ENCODE peak calls at places on chromosomes 1 and 21, in five cellular contexts. Q is HepG2, H is K562, T is H1, P is GM12878. F is an unnamed sample.

GRCh38 chr1:63891211-63891610 is 117.4 kb downstream of the ROR1 start:
- DNase-seq in Q (no peak), H (no peak), T (no peak), P (peak), F (no peak)

GRCh38 chr1:85200367-85200869 is 398 bp downstream of the SYDE2 start:
- DNase-seq in Q (peak), H (peak), T (peak), P (no peak), F (no peak)

GRCh38 chr1:94980049-94980908 is 53.4 kb upstream of the CNN3 start:
- DNase-seq in Q (no peak), H (no peak), T (no peak), P (no peak), F (no peak)

GRCh38 chr1:243658596-243659105 is 191.4 kb downstream of the AKT3 start:
- DNase-seq in Q (no peak), H (no peak), T (no peak), P (no peak), F (no peak)

GRCh38 chr1:243693764-243694163 is 156.3 kb downstream of the AKT3 start:
- DNase-seq in Q (no peak), H (no peak), T (no peak), P (no peak), F (no peak)

GRCh38 chr1:214354440-214355148 is 73.6 kb downstream of the SMYD2 start:
- DNase-seq in Q (no peak), H (no peak), T (no peak), P (no peak), F (no peak)

GRCh38 chr1:152613511-152613910 is at the start of gene LCE3B:
- DNase-seq in Q (no peak), H (no peak), T (no peak), P (no peak), F (no peak)

GRCh38 chr1:117370071-117370470 is 2.8 kb downstream of the MAN1A2 start:
- DNase-seq in Q (no peak), H (peak), T (no peak), P (no peak), F (no peak)

GRCh38 chr1:60132985-60133673 is 59.6 kb upstream of the C1orf87 start:
- DNase-seq in Q (no peak), H (no peak), T (no peak), P (no peak), F (no peak)

GRCh38 chr1:186082235-186082937 is 292.7 kb downstream of the TPR start:
- DNase-seq in Q (peak), H (peak), T (no peak), P (peak), F (peak)

GRCh38 chr1:19728413-19729145 is 63.9 kb downstream of the HTR6 start:
- DNase-seq in Q (no peak), H (no peak), T (no peak), P (no peak), F (no peak)

GRCh38 chr1:194341587-194341986 is 1155.2 kb upstream of the B3GALT2 start:
- DNase-seq in Q (no peak), H (no peak), T (no peak), P (no peak), F (no peak)

DNA sequence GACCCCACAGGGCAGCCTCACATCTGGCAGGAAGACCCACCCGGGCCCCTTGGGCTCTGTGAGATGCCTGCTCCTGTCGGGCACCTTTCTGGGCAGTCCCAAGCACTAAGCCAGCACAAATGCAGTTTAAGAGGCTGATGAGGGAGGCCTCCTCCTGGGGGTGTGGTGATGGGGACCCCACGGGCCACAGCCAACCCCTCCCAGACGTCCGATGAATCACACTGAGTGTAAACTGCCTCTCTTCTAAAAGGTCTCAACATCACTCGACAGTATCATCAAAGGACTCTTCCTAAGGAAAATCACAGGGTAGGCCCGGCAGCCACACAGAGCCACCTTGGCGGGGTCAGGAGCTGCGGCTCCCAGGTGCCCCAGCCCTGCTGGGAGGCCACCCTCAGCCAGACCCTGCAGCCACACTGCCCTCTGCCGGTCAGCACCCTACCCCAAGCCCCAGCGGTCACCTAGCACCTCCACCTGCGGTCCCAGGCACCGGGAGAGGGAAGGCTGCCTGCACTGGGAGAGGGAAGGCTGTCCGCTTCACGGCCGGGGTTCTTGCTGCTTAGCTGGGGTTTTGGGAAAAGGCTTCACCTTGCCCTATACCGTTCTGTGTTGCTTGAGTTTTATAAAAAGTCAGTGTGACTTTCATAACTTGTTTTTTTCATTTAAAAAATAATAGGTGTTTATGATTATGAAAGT is 3.8 kb upstream of the PRKCZ start:
- DNase-seq in Q (peak), H (peak), T (peak), P (no peak), F (peak)
- H3K9ac ChIP-seq in Q (peak), H (no peak), T (no peak), P (no peak), F (no peak)

GRCh38 chr1:7703321-7704213 is 67.5 kb upstream of the VAMP3 start:
- DNase-seq in Q (no peak), H (peak), T (peak), P (no peak), F (no peak)

GRCh38 chr1:7705908-7706216 is 65.2 kb upstream of the VAMP3 start:
- DNase-seq in Q (no peak), H (no peak), T (no peak), P (no peak), F (no peak)

GRCh38 chr1:7707527-7707926 is 63.6 kb upstream of the VAMP3 start:
- DNase-seq in Q (no peak), H (no peak), T (no peak), P (no peak), F (no peak)

GRCh38 chr1:7704214-7705047 is 66.7 kb upstream of the VAMP3 start:
- DNase-seq in Q (peak), H (peak), T (peak), P (no peak), F (peak)

DNA sequence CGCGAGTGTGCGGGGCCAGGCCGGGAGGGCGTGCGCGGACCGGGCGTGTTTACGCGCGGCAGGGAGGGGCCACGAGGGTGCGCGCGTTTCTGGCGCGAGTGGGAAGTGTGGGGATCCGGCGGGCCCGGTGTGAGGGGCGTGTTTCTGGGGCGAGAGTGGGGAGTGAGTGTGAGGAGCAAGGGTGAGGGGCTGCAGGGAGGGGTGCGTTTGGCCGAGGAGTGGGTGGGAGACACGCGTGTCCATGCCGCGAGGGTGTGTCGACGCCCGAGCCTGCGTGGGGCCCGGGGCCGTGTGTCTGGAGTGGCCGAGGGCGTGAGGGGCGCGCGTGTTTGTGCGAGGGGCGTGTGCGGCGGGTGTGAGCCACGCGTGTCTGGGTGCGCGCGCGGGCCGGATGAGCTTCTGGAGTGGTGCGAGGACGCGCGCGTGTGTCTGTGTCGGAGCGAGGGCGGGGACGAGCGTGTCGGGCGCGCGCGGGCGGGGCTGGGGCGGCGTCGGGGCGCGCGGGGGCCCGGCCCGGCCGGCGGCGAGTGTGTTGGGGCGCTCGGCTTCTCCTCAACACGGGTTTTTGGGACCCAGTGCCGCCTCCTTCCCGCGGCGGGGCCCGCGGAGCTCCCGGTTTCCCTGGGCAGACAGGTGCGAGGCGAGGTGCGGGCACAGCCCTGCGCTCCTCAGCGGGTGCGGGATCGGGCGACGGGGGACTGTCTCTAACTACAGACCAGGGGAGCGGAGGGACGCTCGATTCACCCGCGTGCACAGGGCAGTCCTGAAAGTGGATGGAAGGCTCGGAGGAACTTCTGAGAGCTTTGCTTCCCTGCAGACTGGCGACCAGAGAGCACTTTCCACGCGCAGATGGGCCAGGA is 65.8 kb upstream of the VAMP3 start:
- DNase-seq in Q (no peak), H (no peak), T (peak), P (no peak), F (no peak)
- TF ChIP-seq ATF3 in Q (no peak), H (no peak), T (no peak), P (no peak), F (no peak)

DNA sequence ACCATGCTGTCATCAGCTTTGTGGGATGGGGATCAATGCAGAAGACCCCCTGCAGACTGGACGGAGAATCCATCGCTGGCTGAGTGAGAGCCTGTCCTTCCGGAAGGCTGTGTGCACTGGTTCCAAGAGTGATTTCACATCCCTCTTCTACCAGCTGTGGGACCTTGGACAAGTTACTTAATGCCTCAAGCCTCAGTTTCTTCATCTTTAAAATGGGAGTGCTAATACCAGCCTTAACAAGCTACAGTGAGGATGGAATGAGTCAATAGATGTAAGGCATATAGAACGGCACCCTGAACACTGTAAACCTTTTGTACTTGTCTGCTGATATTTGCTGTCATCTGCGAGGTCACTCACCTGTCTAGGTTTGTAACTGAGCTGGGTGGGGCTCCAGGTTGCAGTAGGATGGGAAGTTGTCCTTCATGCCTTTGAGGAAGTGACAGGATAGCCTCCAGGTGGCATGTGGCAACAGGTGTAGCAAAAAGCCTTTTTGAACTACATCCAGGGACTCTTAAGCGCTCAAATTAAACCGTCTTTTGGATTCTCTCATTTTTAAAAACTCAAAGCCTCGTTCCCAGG is 27.5 kb downstream of the TMEM51 start:
- DNase-seq in Q (no peak), H (no peak), T (no peak), P (no peak), F (no peak)
- TF ChIP-seq JUND in Q (no peak), H (no peak), T (no peak), P (no peak), F (no peak)

GRCh38 chr1:164753521-164754077 is 194.6 kb downstream of the PBX1 start:
- DNase-seq in Q (no peak), H (no peak), T (no peak), P (no peak), F (no peak)
- H3K9ac ChIP-seq in Q (no peak), H (peak), T (no peak), P (no peak), F (no peak)

DNA sequence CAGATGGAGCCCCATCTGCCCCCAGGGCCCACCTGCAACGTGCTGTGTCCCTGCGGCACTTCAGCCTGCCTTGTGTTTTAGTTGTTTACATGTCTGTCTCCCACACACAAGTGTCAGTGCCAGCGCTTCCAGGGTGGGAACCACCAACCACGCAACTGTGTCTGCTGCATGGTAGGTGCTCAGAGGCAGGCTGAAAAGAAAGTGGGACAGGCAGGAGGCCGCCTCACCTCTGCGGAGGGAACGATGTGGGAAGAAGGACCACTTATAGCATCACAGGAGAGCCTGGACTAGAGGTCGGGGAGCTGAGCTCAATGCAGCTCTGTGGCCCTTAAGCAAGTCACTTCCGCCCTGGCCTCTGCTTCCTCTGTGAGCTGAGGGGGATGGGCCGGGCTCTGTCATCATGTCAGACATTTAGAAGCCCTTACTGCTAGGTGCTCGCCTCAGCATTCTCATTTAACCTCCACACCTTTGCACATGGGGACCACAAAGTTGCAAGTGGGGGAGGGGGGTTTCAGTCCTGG is 17.8 kb downstream of the SLC9A1 start:
- DNase-seq in Q (no peak), H (peak), T (no peak), P (no peak), F (no peak)
- TF ChIP-seq ATF3 in Q (no peak), H (no peak), T (no peak), P (no peak), F (no peak)

DNA sequence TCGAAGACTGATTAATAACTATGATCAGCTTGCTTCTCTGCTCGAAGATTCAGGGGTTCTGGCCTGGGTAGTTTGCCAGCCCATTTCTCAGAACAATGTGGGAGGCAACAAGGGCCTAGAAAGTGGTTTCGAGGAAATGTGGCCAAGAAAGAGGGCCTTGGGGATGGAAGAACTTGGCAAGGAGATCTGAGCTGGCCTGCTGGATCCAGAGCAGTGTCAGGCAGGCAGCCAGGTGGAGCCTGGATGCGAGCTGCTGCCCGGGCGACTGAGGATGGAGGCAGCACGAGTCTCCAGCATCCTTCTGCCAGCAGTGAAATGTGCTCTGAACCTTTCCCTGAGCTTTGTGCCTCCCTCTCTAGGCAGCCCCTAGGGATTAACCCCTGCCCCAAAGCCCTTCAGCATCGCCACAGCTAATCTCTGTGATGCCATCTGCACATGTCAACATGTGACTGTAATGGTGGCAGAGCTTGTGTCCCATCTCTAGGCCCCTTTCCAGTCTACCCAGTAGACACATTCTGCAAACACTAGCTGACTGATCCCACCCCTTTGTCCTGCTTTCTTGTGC is 61.0 kb upstream of the NEK2 start:
- DNase-seq in Q (no peak), H (no peak), T (no peak), P (no peak), F (no peak)
- TF ChIP-seq JUND in Q (no peak), H (no peak), T (no peak), P (no peak), F (no peak)

GRCh38 chr21:46109251-46110221 is 11.6 kb downstream of the COL6A2 start:
- DNase-seq in Q (no peak), H (no peak), T (no peak), P (no peak), F (no peak)
- H3K9ac ChIP-seq in Q (no peak), H (no peak), T (no peak), P (no peak), F (no peak)

DNA sequence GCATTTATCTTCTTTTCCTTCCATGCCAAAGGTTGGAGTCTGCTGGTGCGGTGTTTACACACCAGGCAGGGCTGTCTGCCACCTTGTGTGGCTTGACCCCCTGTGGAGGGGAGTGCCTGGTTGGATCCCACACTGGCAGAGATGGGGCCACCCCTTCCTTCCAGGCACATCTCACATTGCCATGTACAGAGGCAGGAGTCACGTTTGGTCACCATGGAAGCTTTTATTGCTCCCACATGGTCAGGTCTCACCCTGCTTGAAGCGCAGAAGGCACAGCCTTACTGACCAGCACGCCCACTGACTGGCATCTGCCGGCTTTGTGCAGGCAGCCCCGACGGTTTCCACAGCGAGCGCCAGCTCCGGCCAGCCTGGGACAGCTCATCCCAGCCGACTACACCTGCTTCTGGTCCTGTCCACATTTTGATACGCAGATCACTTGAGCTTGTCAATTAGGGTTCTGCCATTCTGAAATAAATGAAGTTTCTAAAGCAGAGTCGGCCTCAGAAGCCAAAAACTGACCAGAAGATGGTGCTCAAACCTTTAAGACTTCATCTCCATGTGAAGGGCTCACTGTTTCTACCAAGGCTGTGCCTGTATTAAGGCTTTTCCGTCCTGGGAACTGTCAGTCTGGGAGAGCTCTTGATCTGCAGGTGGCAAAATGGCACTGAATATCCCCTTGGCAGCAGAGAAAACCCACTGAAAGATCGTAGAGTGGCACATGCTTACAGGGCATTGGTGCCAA is 35.6 kb upstream of the EPHA8 start:
- DNase-seq in Q (no peak), H (no peak), T (no peak), P (no peak), F (no peak)
- TF ChIP-seq ATF3 in Q (no peak), H (no peak), T (no peak), P (no peak), F (no peak)

GRCh38 chr21:44338971-44339910 is at the start of gene CFAP410:
- DNase-seq in Q (peak), H (peak), T (peak), P (peak), F (peak)

GRCh38 chr21:44337428-44337827 is 1.8 kb downstream of the CFAP410 start:
- DNase-seq in Q (no peak), H (no peak), T (no peak), P (no peak), F (no peak)

GRCh38 chr21:44334637-44335030 is 4.6 kb downstream of the CFAP410 start:
- DNase-seq in Q (no peak), H (no peak), T (no peak), P (no peak), F (no peak)

GRCh38 chr21:44335266-44336059 is 3.7 kb downstream of the CFAP410 start:
- DNase-seq in Q (no peak), H (no peak), T (no peak), P (no peak), F (no peak)

GRCh38 chr21:44337941-44338895 is 972 bp downstream of the CFAP410 start:
- DNase-seq in Q (peak), H (peak), T (peak), P (no peak), F (peak)
- TF ChIP-seq JUND in Q (no peak), H (no peak), T (no peak), P (no peak), F (no peak)

F was measured in HCT116.